ENCODE peak calls at places on chromosome 17, in five cellular contexts. Z is body of pancreas, Q is AG04450, N is GM12864, B is IMR-90. F is an unnamed sample.

GRCh38 chr17:82613283-82614094 is 34.8 kb downstream of the WDR45B start:
- DNase-seq in B (no peak), Q (no peak), Z (no peak), N (no peak), F (no peak)

GRCh38 chr17:44133918-44134476 is 7.7 kb upstream of the HROB start:
- DNase-seq in N (no peak), Q (no peak), B (no peak), Z (no peak), F (no peak)

GRCh38 chr17:36933174-36934143 is 3.8 kb upstream of the LHX1 start:
- DNase-seq in Q (no peak), Z (no peak), N (no peak), B (no peak), F (no peak)

GRCh38 chr17:61132524-61133025 is 267.1 kb upstream of the TBX2 start:
- DNase-seq in Q (no peak), B (no peak), N (no peak), Z (no peak), F (no peak)

GRCh38 chr17:74118504-74118903 is 85.0 kb upstream of the RPL38 start:
- DNase-seq in B (no peak), N (no peak), Z (no peak), Q (no peak), F (no peak)

GRCh38 chr17:49819118-49819517 is 28.8 kb downstream of the TAC4 start:
- DNase-seq in B (no peak), Q (no peak), Z (no peak), N (no peak), F (no peak)

GRCh38 chr17:12794919-12795517 is 5.7 kb downstream of the ARHGAP44 start:
- DNase-seq in N (no peak), B (no peak), Z (no peak), Q (no peak), F (no peak)

GRCh38 chr17:77036841-77037381 is 103.9 kb upstream of the SEC14L1 start:
- DNase-seq in N (no peak), Q (no peak), B (no peak), Z (no peak), F (no peak)

GRCh38 chr17:52105601-52106000 is 52.9 kb downstream of the CA10 start:
- DNase-seq in B (no peak), N (no peak), Z (no peak), Q (no peak), F (no peak)

GRCh38 chr17:38693700-38694329 is 11.3 kb upstream of the MLLT6 start:
- DNase-seq in Q (no peak), Z (peak; percentile 72), N (no peak), B (peak; percentile 51), F (no peak)
- TF ChIP-seq CTCF in Q (no peak), Z (no peak), N (no peak), B (no peak), F (no peak)

DNA sequence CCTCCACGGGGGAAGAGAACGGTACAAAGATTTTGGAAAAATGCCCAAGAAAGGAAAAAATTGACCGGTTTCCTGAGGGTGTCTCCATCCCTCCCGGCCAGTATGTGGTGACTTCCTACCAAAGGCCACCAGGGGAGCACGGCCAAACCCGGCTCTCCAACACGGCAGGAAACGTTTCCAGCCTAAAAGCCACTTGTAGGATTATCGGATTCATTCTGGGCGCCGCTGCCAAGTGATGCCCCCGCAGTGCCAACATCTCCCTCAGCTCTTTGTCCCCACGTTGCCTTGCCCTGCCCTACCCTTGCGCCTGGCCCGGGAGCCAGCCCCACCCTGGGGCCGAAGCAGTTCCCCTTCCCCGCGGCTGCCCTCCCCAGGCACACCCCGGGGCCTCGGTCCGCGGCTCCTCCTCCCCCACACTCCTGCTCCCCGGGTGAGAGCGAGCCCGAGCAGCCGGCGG is 713 bp downstream of the CRK start:
- DNase-seq in Q (no peak), B (peak; percentile 67), N (no peak), Z (peak; percentile 79), F (no peak)
- TF ChIP-seq CTCF in Q (peak; percentile 70), B (peak; percentile 54), N (peak; percentile 78), Z (peak; percentile 68), F (peak; percentile 60)

DNA sequence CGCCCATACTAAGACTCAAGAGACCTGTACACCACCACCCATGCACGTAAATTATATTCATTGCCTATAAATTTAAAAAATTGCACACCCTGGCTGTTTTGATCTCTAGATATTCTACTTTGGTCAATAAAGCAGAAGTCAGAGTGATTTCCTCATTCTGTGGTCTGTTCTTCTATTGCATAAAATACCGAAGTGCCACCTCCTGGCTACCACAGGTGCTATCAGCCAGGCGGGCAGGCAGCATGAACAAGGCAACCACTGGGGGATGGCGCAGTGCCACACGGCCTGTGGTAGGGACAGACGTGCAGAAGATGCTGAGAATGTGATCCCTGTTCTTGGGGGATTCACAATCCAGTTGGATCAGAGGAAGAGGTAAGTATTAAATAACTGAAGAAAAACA is 122.3 kb downstream of the CDK5R1 start:
- DNase-seq in B (no peak), Z (peak; percentile 64), N (peak; percentile 31), Q (no peak), F (no peak)
- TF ChIP-seq CTCF in B (no peak), Z (peak; percentile 18), N (peak; percentile 50), Q (no peak), F (peak; percentile 58)

GRCh38 chr17:80277751-80278671 is 17.4 kb downstream of the RNF213 start:
- DNase-seq in B (no peak), N (no peak), Q (no peak), Z (no peak), F (no peak)
- TF ChIP-seq CTCF in B (no peak), N (no peak), Q (no peak), Z (no peak), F (no peak)